ENCODE peak calls at places on chromosome 20, in seven cellular contexts. One of them, this sample, is unnamed.
A peak's percentile ranks its signal among the peaks of the same experiment; 100 is the strongest.

GRCh38 chr20:12925214-12925755 is 83.5 kb upstream of the SPTLC3 start:
- DNase-seq in neural crest cell: peak; percentile 56
- DNase-seq in GM10248: peak; percentile 71
- DNase-seq in BE2C: peak; percentile 53
- DNase-seq in omental fat pad: no peak
- DNase-seq in left lung: no peak
- DNase-seq in H1: no peak
- DNase-seq in this sample: peak; percentile 22

GRCh38 chr20:38776363-38776762 is 28.1 kb downstream of the ACTR5 start:
- DNase-seq in neural crest cell: no peak
- DNase-seq in GM10248: no peak
- DNase-seq in BE2C: no peak
- DNase-seq in omental fat pad: no peak
- DNase-seq in left lung: no peak
- DNase-seq in H1: no peak
- DNase-seq in this sample: peak; percentile 21

GRCh38 chr20:37686762-37687477 is 6.9 kb upstream of the CTNNBL1 start:
- DNase-seq in neural crest cell: no peak
- DNase-seq in GM10248: no peak
- DNase-seq in BE2C: no peak
- DNase-seq in omental fat pad: no peak
- DNase-seq in left lung: no peak
- DNase-seq in H1: no peak
- DNase-seq in this sample: no peak

GRCh38 chr20:19909696-19910095 is 107.5 kb upstream of the NAA20 start:
- DNase-seq in neural crest cell: no peak
- DNase-seq in GM10248: no peak
- DNase-seq in BE2C: no peak
- DNase-seq in omental fat pad: no peak
- DNase-seq in left lung: peak; percentile 71
- DNase-seq in H1: no peak
- DNase-seq in this sample: no peak

GRCh38 chr20:32111763-32112162 is 2.2 kb downstream of the TM9SF4 start:
- DNase-seq in neural crest cell: no peak
- DNase-seq in GM10248: no peak
- DNase-seq in BE2C: no peak
- DNase-seq in omental fat pad: no peak
- DNase-seq in left lung: no peak
- DNase-seq in H1: no peak
- DNase-seq in this sample: no peak

GRCh38 chr20:22617160-22617559 is 32.8 kb upstream of the FOXA2 start:
- DNase-seq in neural crest cell: no peak
- DNase-seq in GM10248: no peak
- DNase-seq in BE2C: no peak
- DNase-seq in omental fat pad: no peak
- DNase-seq in left lung: peak; percentile 57
- DNase-seq in H1: no peak
- DNase-seq in this sample: no peak

GRCh38 chr20:61744691-61745396 is 320.8 kb downstream of the TAF4 start:
- DNase-seq in neural crest cell: no peak
- DNase-seq in GM10248: no peak
- DNase-seq in BE2C: no peak
- DNase-seq in omental fat pad: no peak
- DNase-seq in left lung: no peak
- DNase-seq in H1: no peak
- DNase-seq in this sample: no peak

GRCh38 chr20:59170406-59171349 is 7.1 kb downstream of the ZNF831 start:
- DNase-seq in neural crest cell: no peak
- DNase-seq in GM10248: no peak
- DNase-seq in BE2C: no peak
- DNase-seq in omental fat pad: no peak
- DNase-seq in left lung: no peak
- DNase-seq in H1: no peak
- DNase-seq in this sample: no peak

GRCh38 chr20:40536866-40537265 is 152.2 kb downstream of the MAFB start:
- DNase-seq in neural crest cell: no peak
- DNase-seq in GM10248: no peak
- DNase-seq in BE2C: no peak
- DNase-seq in omental fat pad: no peak
- DNase-seq in left lung: no peak
- DNase-seq in H1: no peak
- DNase-seq in this sample: no peak

GRCh38 chr20:4470375-4470774 is 251.3 kb upstream of the PRND start:
- DNase-seq in neural crest cell: no peak
- DNase-seq in GM10248: no peak
- DNase-seq in BE2C: no peak
- DNase-seq in omental fat pad: no peak
- DNase-seq in left lung: no peak
- DNase-seq in H1: no peak
- DNase-seq in this sample: no peak

GRCh38 chr20:23108871-23109270 is 22.7 kb upstream of the CD93 start:
- DNase-seq in neural crest cell: no peak
- DNase-seq in GM10248: no peak
- DNase-seq in BE2C: no peak
- DNase-seq in omental fat pad: no peak
- DNase-seq in left lung: no peak
- DNase-seq in H1: no peak
- DNase-seq in this sample: no peak

GRCh38 chr20:13464702-13465101 is 174.0 kb downstream of the TASP1 start:
- DNase-seq in neural crest cell: no peak
- DNase-seq in GM10248: no peak
- DNase-seq in BE2C: no peak
- DNase-seq in omental fat pad: no peak
- DNase-seq in left lung: no peak
- DNase-seq in H1: no peak
- DNase-seq in this sample: no peak

GRCh38 chr20:38304845-38305447 is 990 bp downstream of the BPI start:
- DNase-seq in neural crest cell: no peak
- DNase-seq in GM10248: peak; percentile 47
- DNase-seq in BE2C: peak; percentile 36
- DNase-seq in omental fat pad: no peak
- DNase-seq in left lung: peak; percentile 62
- DNase-seq in H1: peak; percentile 10
- DNase-seq in this sample: no peak

GRCh38 chr20:62739067-62739466 is 30.4 kb downstream of the NTSR1 start:
- DNase-seq in neural crest cell: no peak
- DNase-seq in GM10248: no peak
- DNase-seq in BE2C: no peak
- DNase-seq in omental fat pad: no peak
- DNase-seq in left lung: no peak
- DNase-seq in H1: no peak
- DNase-seq in this sample: no peak

GRCh38 chr20:44559302-44559701 is 23.1 kb upstream of the PKIG start:
- DNase-seq in neural crest cell: no peak
- DNase-seq in GM10248: no peak
- DNase-seq in BE2C: no peak
- DNase-seq in omental fat pad: no peak
- DNase-seq in left lung: no peak
- DNase-seq in H1: no peak
- DNase-seq in this sample: no peak

GRCh38 chr20:42531675-42531985 is 658.1 kb downstream of the PTPRT start:
- DNase-seq in neural crest cell: no peak
- DNase-seq in GM10248: no peak
- DNase-seq in BE2C: no peak
- DNase-seq in omental fat pad: no peak
- DNase-seq in left lung: no peak
- DNase-seq in H1: no peak
- DNase-seq in this sample: no peak

GRCh38 chr20:13816757-13817156 is 31.9 kb downstream of the NDUFAF5 start:
- DNase-seq in neural crest cell: no peak
- DNase-seq in GM10248: no peak
- DNase-seq in BE2C: no peak
- DNase-seq in omental fat pad: no peak
- DNase-seq in left lung: no peak
- DNase-seq in H1: no peak
- DNase-seq in this sample: no peak

GRCh38 chr20:46735436-46735835 is 26.0 kb downstream of the SLC2A10 start:
- DNase-seq in neural crest cell: no peak
- DNase-seq in GM10248: no peak
- DNase-seq in BE2C: no peak
- DNase-seq in omental fat pad: no peak
- DNase-seq in left lung: no peak
- DNase-seq in H1: no peak
- DNase-seq in this sample: no peak

GRCh38 chr20:37406010-37406998 is 60.4 kb downstream of the SRC start:
- DNase-seq in neural crest cell: peak; percentile 46
- DNase-seq in GM10248: peak; percentile 86
- DNase-seq in BE2C: peak; percentile 65
- DNase-seq in omental fat pad: no peak
- DNase-seq in left lung: no peak
- DNase-seq in H1: no peak
- DNase-seq in this sample: no peak

GRCh38 chr20:41669708-41670263 is 51.6 kb upstream of the CHD6 start:
- DNase-seq in neural crest cell: no peak
- DNase-seq in GM10248: no peak
- DNase-seq in BE2C: peak; percentile 55
- DNase-seq in omental fat pad: no peak
- DNase-seq in left lung: no peak
- DNase-seq in H1: no peak
- DNase-seq in this sample: no peak

GRCh38 chr20:49701313-49701731 is 12.4 kb downstream of the B4GALT5 start:
- DNase-seq in neural crest cell: no peak
- DNase-seq in GM10248: no peak
- DNase-seq in BE2C: peak; percentile 68
- DNase-seq in omental fat pad: no peak
- DNase-seq in left lung: no peak
- DNase-seq in H1: no peak
- DNase-seq in this sample: no peak

GRCh38 chr20:19335341-19335740 is 122.9 kb downstream of the SLC24A3 start:
- DNase-seq in neural crest cell: no peak
- DNase-seq in GM10248: no peak
- DNase-seq in BE2C: no peak
- DNase-seq in omental fat pad: no peak
- DNase-seq in left lung: no peak
- DNase-seq in H1: no peak
- DNase-seq in this sample: no peak

GRCh38 chr20:25054133-25054820 is 3.7 kb downstream of the ACSS1 start:
- DNase-seq in neural crest cell: no peak
- DNase-seq in GM10248: no peak
- DNase-seq in BE2C: no peak
- DNase-seq in omental fat pad: no peak
- DNase-seq in left lung: peak; percentile 28
- DNase-seq in H1: no peak
- DNase-seq in this sample: no peak
- TF ChIP-seq CTCF in neural crest cell: no peak
- TF ChIP-seq CTCF in GM10248: no peak
- TF ChIP-seq CTCF in BE2C: no peak
- TF ChIP-seq CTCF in omental fat pad: no peak
- TF ChIP-seq CTCF in left lung: no peak
- TF ChIP-seq CTCF in H1: no peak
- TF ChIP-seq CTCF in this sample: no peak

DNA sequence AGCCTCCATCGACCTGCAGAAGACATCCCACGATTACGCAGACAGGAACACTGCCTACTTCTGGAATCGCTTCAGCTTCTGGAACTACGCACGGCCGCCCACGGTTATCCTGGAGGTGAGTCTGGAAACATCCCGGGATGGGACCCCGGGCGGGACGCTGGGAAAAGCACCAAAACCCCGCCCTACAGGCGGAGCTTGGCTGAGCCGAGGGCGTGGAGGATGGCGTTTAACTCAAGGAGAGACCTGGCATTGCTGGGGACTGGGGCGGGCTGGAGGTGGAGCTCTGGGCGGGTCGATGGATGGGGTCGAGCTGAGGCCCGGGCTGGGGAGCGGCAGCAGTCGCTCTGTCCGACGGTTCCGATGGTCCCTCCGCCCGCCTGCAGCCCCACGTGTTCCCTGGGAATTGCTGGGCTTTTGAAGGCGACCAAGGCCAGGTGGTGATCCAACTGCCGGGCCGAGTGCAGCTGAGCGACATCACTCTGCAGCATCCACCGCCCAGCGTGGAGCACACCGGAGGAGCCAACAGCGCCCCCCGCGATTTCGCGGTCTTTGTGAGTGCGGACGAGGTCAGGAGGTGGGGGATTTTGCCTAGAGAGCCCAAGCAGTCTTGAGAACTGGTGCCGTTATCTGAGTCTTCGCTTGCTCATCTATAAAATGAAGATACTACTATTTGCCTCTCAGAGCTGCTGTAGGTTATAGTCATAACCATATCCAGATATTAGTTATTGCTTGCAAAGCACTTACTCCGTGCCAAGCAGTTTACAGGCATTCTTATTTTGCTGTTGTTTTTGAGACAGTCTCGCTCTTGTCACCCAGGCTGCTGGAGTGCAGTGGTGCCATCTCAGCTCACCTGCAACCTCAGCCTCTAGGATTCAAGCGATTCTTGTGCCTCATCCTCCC is 3.8 kb downstream of the SPAG4 start:
- DNase-seq in neural crest cell: peak; percentile 75
- DNase-seq in GM10248: peak; percentile 81
- DNase-seq in BE2C: peak; percentile 91
- DNase-seq in omental fat pad: peak; percentile 62
- DNase-seq in left lung: peak; percentile 86
- DNase-seq in H1: peak; percentile 73
- DNase-seq in this sample: peak; percentile 71
- TF ChIP-seq CTCF in neural crest cell: peak; percentile 61
- TF ChIP-seq CTCF in GM10248: peak; percentile 75
- TF ChIP-seq CTCF in BE2C: peak; percentile 71
- TF ChIP-seq CTCF in omental fat pad: no peak
- TF ChIP-seq CTCF in left lung: no peak
- TF ChIP-seq CTCF in H1: peak; percentile 79
- TF ChIP-seq CTCF in this sample: peak; percentile 55

GRCh38 chr20:63979221-63979548 is 257 bp downstream of the SAMD10 start:
- DNase-seq in neural crest cell: no peak
- DNase-seq in GM10248: no peak
- DNase-seq in BE2C: no peak
- DNase-seq in omental fat pad: no peak
- DNase-seq in left lung: no peak
- DNase-seq in H1: no peak
- DNase-seq in this sample: no peak

GRCh38 chr20:63980806-63981728 is at the start of gene PRPF6:
- DNase-seq in neural crest cell: peak; percentile 93
- DNase-seq in GM10248: peak; percentile 98
- DNase-seq in BE2C: peak; percentile 98
- DNase-seq in omental fat pad: peak; percentile 78
- DNase-seq in left lung: peak; percentile 95
- DNase-seq in H1: peak; percentile 94
- DNase-seq in this sample: peak; percentile 92

GRCh38 chr20:63980317-63980805 is 571 bp upstream of the PRPF6 start:
- DNase-seq in neural crest cell: no peak
- DNase-seq in GM10248: no peak
- DNase-seq in BE2C: no peak
- DNase-seq in omental fat pad: no peak
- DNase-seq in left lung: no peak
- DNase-seq in H1: no peak
- DNase-seq in this sample: no peak

GRCh38 chr20:63978319-63979220 is 872 bp downstream of the SAMD10 start:
- DNase-seq in neural crest cell: peak; percentile 40
- DNase-seq in GM10248: peak; percentile 77
- DNase-seq in BE2C: peak; percentile 66
- DNase-seq in omental fat pad: no peak
- DNase-seq in left lung: peak; percentile 83
- DNase-seq in H1: no peak
- DNase-seq in this sample: peak; percentile 63

GRCh38 chr20:63979549-63980316 is at the start of gene SAMD10:
- DNase-seq in neural crest cell: peak; percentile 45
- DNase-seq in GM10248: peak; percentile 83
- DNase-seq in BE2C: peak; percentile 90
- DNase-seq in omental fat pad: no peak
- DNase-seq in left lung: peak; percentile 56
- DNase-seq in H1: no peak
- DNase-seq in this sample: peak; percentile 54
- TF ChIP-seq CTCF in neural crest cell: peak; percentile 57
- TF ChIP-seq CTCF in GM10248: no peak
- TF ChIP-seq CTCF in BE2C: peak; percentile 3
- TF ChIP-seq CTCF in omental fat pad: no peak
- TF ChIP-seq CTCF in left lung: no peak
- TF ChIP-seq CTCF in H1: peak; percentile 15
- TF ChIP-seq CTCF in this sample: no peak

GRCh38 chr20:47785900-47786762 is 850 bp upstream of the SULF2 start:
- DNase-seq in neural crest cell: peak; percentile 75
- DNase-seq in GM10248: peak; percentile 71
- DNase-seq in BE2C: peak; percentile 84
- DNase-seq in omental fat pad: peak; percentile 37
- DNase-seq in left lung: peak; percentile 51
- DNase-seq in H1: no peak
- DNase-seq in this sample: no peak
- TF ChIP-seq CTCF in neural crest cell: peak; percentile 85
- TF ChIP-seq CTCF in GM10248: peak; percentile 65
- TF ChIP-seq CTCF in BE2C: peak; percentile 84
- TF ChIP-seq CTCF in omental fat pad: no peak
- TF ChIP-seq CTCF in left lung: peak; percentile 47
- TF ChIP-seq CTCF in H1: peak; percentile 69
- TF ChIP-seq CTCF in this sample: no peak